ENCODE peak calls at places on chromosomes 16 and 17, in eight cellular contexts. One of them, this sample, is unnamed.

GRCh38 chr17:29615048-29615385 is 7.7 kb downstream of the CORO6 start:
- DNase-seq in EH: peak; percentile 34
- DNase-seq in kidney tubule cell: no peak
- DNase-seq in NCI-H2081: no peak
- DNase-seq in mesothelial cell of epicardium: no peak
- DNase-seq in stromal cell of bone marrow: no peak
- DNase-seq in GM23248: peak; percentile 81
- DNase-seq in head of caudate nucleus: no peak
- DNase-seq in this sample: no peak

GRCh38 chr17:80099291-80100034 is 1.9 kb upstream of the GAA start:
- DNase-seq in EH: no peak
- DNase-seq in kidney tubule cell: no peak
- DNase-seq in NCI-H2081: no peak
- DNase-seq in mesothelial cell of epicardium: no peak
- DNase-seq in stromal cell of bone marrow: no peak
- DNase-seq in GM23248: no peak
- DNase-seq in head of caudate nucleus: no peak
- DNase-seq in this sample: no peak

GRCh38 chr16:83706394-83706793 is 101.4 kb upstream of the HSBP1 start:
- DNase-seq in EH: peak; percentile 87
- DNase-seq in kidney tubule cell: peak; percentile 97
- DNase-seq in NCI-H2081: no peak
- DNase-seq in mesothelial cell of epicardium: no peak
- DNase-seq in stromal cell of bone marrow: peak; percentile 22
- DNase-seq in GM23248: peak; percentile 47
- DNase-seq in head of caudate nucleus: no peak
- DNase-seq in this sample: peak; percentile 41

GRCh38 chr17:30922235-30922993 is 669 bp downstream of the ADAP2 start:
- DNase-seq in EH: peak; percentile 9
- DNase-seq in kidney tubule cell: peak; percentile 6
- DNase-seq in NCI-H2081: no peak
- DNase-seq in mesothelial cell of epicardium: peak; percentile 23
- DNase-seq in stromal cell of bone marrow: no peak
- DNase-seq in GM23248: peak; percentile 44
- DNase-seq in head of caudate nucleus: no peak
- DNase-seq in this sample: no peak

GRCh38 chr17:79463421-79464309 is 147.2 kb downstream of the RBFOX3 start:
- DNase-seq in EH: no peak
- DNase-seq in kidney tubule cell: no peak
- DNase-seq in NCI-H2081: no peak
- DNase-seq in mesothelial cell of epicardium: no peak
- DNase-seq in stromal cell of bone marrow: no peak
- DNase-seq in GM23248: no peak
- DNase-seq in head of caudate nucleus: no peak
- DNase-seq in this sample: no peak

GRCh38 chr17:66198242-66198641 is 6.3 kb upstream of the CEP112 start:
- DNase-seq in EH: no peak
- DNase-seq in kidney tubule cell: no peak
- DNase-seq in NCI-H2081: no peak
- DNase-seq in mesothelial cell of epicardium: no peak
- DNase-seq in stromal cell of bone marrow: no peak
- DNase-seq in GM23248: no peak
- DNase-seq in head of caudate nucleus: no peak
- DNase-seq in this sample: no peak

GRCh38 chr16:89805136-89805905 is 11.1 kb downstream of the FANCA start:
- DNase-seq in EH: peak; percentile 90
- DNase-seq in kidney tubule cell: peak; percentile 11
- DNase-seq in NCI-H2081: no peak
- DNase-seq in mesothelial cell of epicardium: no peak
- DNase-seq in stromal cell of bone marrow: peak; percentile 41
- DNase-seq in GM23248: peak; percentile 67
- DNase-seq in head of caudate nucleus: no peak
- DNase-seq in this sample: no peak

GRCh38 chr16:31527617-31528287 is at the start of gene AHSP:
- DNase-seq in EH: no peak
- DNase-seq in kidney tubule cell: no peak
- DNase-seq in NCI-H2081: no peak
- DNase-seq in mesothelial cell of epicardium: no peak
- DNase-seq in stromal cell of bone marrow: no peak
- DNase-seq in GM23248: no peak
- DNase-seq in head of caudate nucleus: no peak
- DNase-seq in this sample: no peak

GRCh38 chr17:45197555-45198334 is 23.9 kb upstream of the FMNL1 start:
- DNase-seq in EH: peak; percentile 89
- DNase-seq in kidney tubule cell: peak; percentile 92
- DNase-seq in NCI-H2081: peak; percentile 81
- DNase-seq in mesothelial cell of epicardium: peak; percentile 85
- DNase-seq in stromal cell of bone marrow: peak; percentile 76
- DNase-seq in GM23248: peak; percentile 93
- DNase-seq in head of caudate nucleus: peak; percentile 94
- DNase-seq in this sample: peak; percentile 92

GRCh38 chr17:82935944-82936767 is 96.3 kb upstream of the ZNF750 start:
- DNase-seq in EH: no peak
- DNase-seq in kidney tubule cell: no peak
- DNase-seq in NCI-H2081: no peak
- DNase-seq in mesothelial cell of epicardium: no peak
- DNase-seq in stromal cell of bone marrow: no peak
- DNase-seq in GM23248: no peak
- DNase-seq in head of caudate nucleus: peak; percentile 9
- DNase-seq in this sample: no peak

GRCh38 chr17:66494023-66494803 is 191.8 kb downstream of the PRKCA start:
- DNase-seq in EH: peak; percentile 93
- DNase-seq in kidney tubule cell: peak; percentile 81
- DNase-seq in NCI-H2081: no peak
- DNase-seq in mesothelial cell of epicardium: no peak
- DNase-seq in stromal cell of bone marrow: peak; percentile 83
- DNase-seq in GM23248: peak; percentile 98
- DNase-seq in head of caudate nucleus: no peak
- DNase-seq in this sample: peak; percentile 38

GRCh38 chr16:1455190-1456171 is 11.1 kb upstream of the CCDC154 start:
- DNase-seq in EH: no peak
- DNase-seq in kidney tubule cell: no peak
- DNase-seq in NCI-H2081: no peak
- DNase-seq in mesothelial cell of epicardium: peak; percentile 18
- DNase-seq in stromal cell of bone marrow: no peak
- DNase-seq in GM23248: no peak
- DNase-seq in head of caudate nucleus: no peak
- DNase-seq in this sample: no peak

GRCh38 chr17:61476476-61477203 is 24.4 kb downstream of the TBX4 start:
- DNase-seq in EH: no peak
- DNase-seq in kidney tubule cell: no peak
- DNase-seq in NCI-H2081: no peak
- DNase-seq in mesothelial cell of epicardium: peak; percentile 18
- DNase-seq in stromal cell of bone marrow: no peak
- DNase-seq in GM23248: no peak
- DNase-seq in head of caudate nucleus: no peak
- DNase-seq in this sample: no peak

GRCh38 chr17:75811174-75811573 is 26.6 kb downstream of the UNK start:
- DNase-seq in EH: no peak
- DNase-seq in kidney tubule cell: no peak
- DNase-seq in NCI-H2081: no peak
- DNase-seq in mesothelial cell of epicardium: no peak
- DNase-seq in stromal cell of bone marrow: no peak
- DNase-seq in GM23248: no peak
- DNase-seq in head of caudate nucleus: no peak
- DNase-seq in this sample: no peak

GRCh38 chr17:78715000-78715771 is 66.9 kb downstream of the CYTH1 start:
- DNase-seq in EH: no peak
- DNase-seq in kidney tubule cell: no peak
- DNase-seq in NCI-H2081: no peak
- DNase-seq in mesothelial cell of epicardium: no peak
- DNase-seq in stromal cell of bone marrow: no peak
- DNase-seq in GM23248: peak; percentile 27
- DNase-seq in head of caudate nucleus: no peak
- DNase-seq in this sample: no peak

GRCh38 chr16:48608452-48608851 is 1.5 kb downstream of the N4BP1 start:
- DNase-seq in EH: peak; percentile 42
- DNase-seq in kidney tubule cell: no peak
- DNase-seq in NCI-H2081: no peak
- DNase-seq in mesothelial cell of epicardium: no peak
- DNase-seq in stromal cell of bone marrow: no peak
- DNase-seq in GM23248: peak; percentile 51
- DNase-seq in head of caudate nucleus: no peak
- DNase-seq in this sample: no peak

GRCh38 chr17:56815711-56816110 is 18.0 kb downstream of the C17orf67 start:
- DNase-seq in EH: peak; percentile 75
- DNase-seq in kidney tubule cell: no peak
- DNase-seq in NCI-H2081: no peak
- DNase-seq in mesothelial cell of epicardium: no peak
- DNase-seq in stromal cell of bone marrow: no peak
- DNase-seq in GM23248: peak; percentile 65
- DNase-seq in head of caudate nucleus: no peak
- DNase-seq in this sample: no peak

GRCh38 chr17:30573603-30574175 is 96.5 kb downstream of the GOSR1 start:
- DNase-seq in EH: no peak
- DNase-seq in kidney tubule cell: no peak
- DNase-seq in NCI-H2081: no peak
- DNase-seq in mesothelial cell of epicardium: no peak
- DNase-seq in stromal cell of bone marrow: no peak
- DNase-seq in GM23248: no peak
- DNase-seq in head of caudate nucleus: no peak
- DNase-seq in this sample: no peak

GRCh38 chr17:7782237-7782636 is 51.8 kb upstream of the KDM6B start:
- DNase-seq in EH: peak; percentile 61
- DNase-seq in kidney tubule cell: peak; percentile 22
- DNase-seq in NCI-H2081: no peak
- DNase-seq in mesothelial cell of epicardium: no peak
- DNase-seq in stromal cell of bone marrow: peak; percentile 55
- DNase-seq in GM23248: peak; percentile 67
- DNase-seq in head of caudate nucleus: no peak
- DNase-seq in this sample: no peak

GRCh38 chr16:86732621-86733297 is 154.4 kb downstream of the FOXL1 start:
- DNase-seq in EH: peak; percentile 49
- DNase-seq in kidney tubule cell: no peak
- DNase-seq in NCI-H2081: no peak
- DNase-seq in mesothelial cell of epicardium: no peak
- DNase-seq in stromal cell of bone marrow: no peak
- DNase-seq in GM23248: peak; percentile 77
- DNase-seq in head of caudate nucleus: peak; percentile 62
- DNase-seq in this sample: no peak

GRCh38 chr16:29014561-29015029 is 29.7 kb downstream of the LAT start:
- DNase-seq in EH: no peak
- DNase-seq in kidney tubule cell: no peak
- DNase-seq in NCI-H2081: no peak
- DNase-seq in mesothelial cell of epicardium: no peak
- DNase-seq in stromal cell of bone marrow: no peak
- DNase-seq in GM23248: no peak
- DNase-seq in head of caudate nucleus: no peak
- DNase-seq in this sample: no peak

GRCh38 chr17:38428150-38428642 is at the start of gene ARHGAP23:
- DNase-seq in EH: peak; percentile 87
- DNase-seq in kidney tubule cell: peak; percentile 77
- DNase-seq in NCI-H2081: no peak
- DNase-seq in mesothelial cell of epicardium: no peak
- DNase-seq in stromal cell of bone marrow: no peak
- DNase-seq in GM23248: peak; percentile 84
- DNase-seq in head of caudate nucleus: peak; percentile 74
- DNase-seq in this sample: peak; percentile 16

GRCh38 chr17:68711858-68712257 is 110.7 kb upstream of the FAM20A start:
- DNase-seq in EH: peak; percentile 79
- DNase-seq in kidney tubule cell: no peak
- DNase-seq in NCI-H2081: no peak
- DNase-seq in mesothelial cell of epicardium: no peak
- DNase-seq in stromal cell of bone marrow: no peak
- DNase-seq in GM23248: peak; percentile 26
- DNase-seq in head of caudate nucleus: no peak
- DNase-seq in this sample: no peak

GRCh38 chr16:24553983-24554382 is 14.6 kb downstream of the RBBP6 start:
- DNase-seq in EH: no peak
- DNase-seq in kidney tubule cell: no peak
- DNase-seq in NCI-H2081: no peak
- DNase-seq in mesothelial cell of epicardium: no peak
- DNase-seq in stromal cell of bone marrow: no peak
- DNase-seq in GM23248: no peak
- DNase-seq in head of caudate nucleus: no peak
- DNase-seq in this sample: no peak

GRCh38 chr17:69654981-69655581 is 240.6 kb downstream of the MAP2K6 start:
- DNase-seq in EH: peak; percentile 86
- DNase-seq in kidney tubule cell: peak; percentile 76
- DNase-seq in NCI-H2081: no peak
- DNase-seq in mesothelial cell of epicardium: no peak
- DNase-seq in stromal cell of bone marrow: peak; percentile 86
- DNase-seq in GM23248: peak; percentile 88
- DNase-seq in head of caudate nucleus: no peak
- DNase-seq in this sample: peak; percentile 61

GRCh38 chr17:2120550-2121335 is 65.8 kb downstream of the HIC1 start:
- DNase-seq in EH: peak; percentile 70
- DNase-seq in kidney tubule cell: no peak
- DNase-seq in NCI-H2081: no peak
- DNase-seq in mesothelial cell of epicardium: no peak
- DNase-seq in stromal cell of bone marrow: no peak
- DNase-seq in GM23248: peak; percentile 72
- DNase-seq in head of caudate nucleus: no peak
- DNase-seq in this sample: no peak

GRCh38 chr16:66289986-66290385 is 76.5 kb upstream of the CDH5 start:
- DNase-seq in EH: no peak
- DNase-seq in kidney tubule cell: no peak
- DNase-seq in NCI-H2081: no peak
- DNase-seq in mesothelial cell of epicardium: no peak
- DNase-seq in stromal cell of bone marrow: no peak
- DNase-seq in GM23248: no peak
- DNase-seq in head of caudate nucleus: peak; percentile 0
- DNase-seq in this sample: no peak

GRCh38 chr17:1532836-1533602 is 16.6 kb upstream of the INPP5K start:
- DNase-seq in EH: peak; percentile 10
- DNase-seq in kidney tubule cell: no peak
- DNase-seq in NCI-H2081: no peak
- DNase-seq in mesothelial cell of epicardium: no peak
- DNase-seq in stromal cell of bone marrow: no peak
- DNase-seq in GM23248: peak; percentile 47
- DNase-seq in head of caudate nucleus: no peak
- DNase-seq in this sample: no peak

GRCh38 chr17:75764711-75765421 is at the start of gene GALK1:
- DNase-seq in EH: peak; percentile 75
- DNase-seq in kidney tubule cell: peak; percentile 66
- DNase-seq in NCI-H2081: peak; percentile 49
- DNase-seq in mesothelial cell of epicardium: peak; percentile 66
- DNase-seq in stromal cell of bone marrow: peak; percentile 36
- DNase-seq in GM23248: peak; percentile 92
- DNase-seq in head of caudate nucleus: peak; percentile 78
- DNase-seq in this sample: peak; percentile 49

GRCh38 chr17:77501101-77501566 is 360.4 kb downstream of the SEC14L1 start:
- DNase-seq in EH: peak; percentile 27
- DNase-seq in kidney tubule cell: no peak
- DNase-seq in NCI-H2081: no peak
- DNase-seq in mesothelial cell of epicardium: no peak
- DNase-seq in stromal cell of bone marrow: no peak
- DNase-seq in GM23248: peak; percentile 57
- DNase-seq in head of caudate nucleus: no peak
- DNase-seq in this sample: no peak

GRCh38 chr16:81937305-81938038 is 73.8 kb downstream of the SDR42E1 start:
- DNase-seq in EH: peak; percentile 28
- DNase-seq in kidney tubule cell: no peak
- DNase-seq in NCI-H2081: no peak
- DNase-seq in mesothelial cell of epicardium: no peak
- DNase-seq in stromal cell of bone marrow: no peak
- DNase-seq in GM23248: no peak
- DNase-seq in head of caudate nucleus: no peak
- DNase-seq in this sample: no peak

GRCh38 chr17:2364132-2365116 is 27.1 kb downstream of the SGSM2 start:
- DNase-seq in EH: no peak
- DNase-seq in kidney tubule cell: no peak
- DNase-seq in NCI-H2081: no peak
- DNase-seq in mesothelial cell of epicardium: no peak
- DNase-seq in stromal cell of bone marrow: no peak
- DNase-seq in GM23248: no peak
- DNase-seq in head of caudate nucleus: peak; percentile 52
- DNase-seq in this sample: no peak

GRCh38 chr16:69924041-69924775 is 26.9 kb upstream of the CLEC18A start:
- DNase-seq in EH: no peak
- DNase-seq in kidney tubule cell: no peak
- DNase-seq in NCI-H2081: no peak
- DNase-seq in mesothelial cell of epicardium: no peak
- DNase-seq in stromal cell of bone marrow: no peak
- DNase-seq in GM23248: peak; percentile 20
- DNase-seq in head of caudate nucleus: no peak
- DNase-seq in this sample: no peak

GRCh38 chr16:68083861-68084503 is 1.2 kb upstream of the NFATC3 start:
- DNase-seq in EH: peak; percentile 79
- DNase-seq in kidney tubule cell: peak; percentile 18
- DNase-seq in NCI-H2081: no peak
- DNase-seq in mesothelial cell of epicardium: no peak
- DNase-seq in stromal cell of bone marrow: no peak
- DNase-seq in GM23248: peak; percentile 49
- DNase-seq in head of caudate nucleus: no peak
- DNase-seq in this sample: no peak